ENCODE peak calls at places on chromosomes 2 and 18, in seven cellular contexts. One of them, this sample, is unnamed. For H3K4me1 and H3K9me3, the result is how much of the 10 kb centered on the place peaks cover.

GRCh38 chr2:196902828-196903227 is 23.7 kb downstream of the PGAP1 start:
- DNase-seq in MM.1S: no peak
- DNase-seq in transverse colon: no peak
- DNase-seq in small intestine: no peak
- DNase-seq in left lung: no peak
- DNase-seq in HCT116: no peak
- DNase-seq in left ventricle myocardium inferior: no peak
- DNase-seq in this sample: no peak

GRCh38 chr2:8003462-8004075 is 678.3 kb upstream of the ID2 start:
- DNase-seq in MM.1S: no peak
- DNase-seq in transverse colon: peak
- DNase-seq in small intestine: no peak
- DNase-seq in left lung: peak
- DNase-seq in HCT116: no peak
- DNase-seq in left ventricle myocardium inferior: peak
- DNase-seq in this sample: no peak

GRCh38 chr2:71583876-71584275 is 130.5 kb downstream of the DYSF start:
- DNase-seq in MM.1S: no peak
- DNase-seq in transverse colon: no peak
- DNase-seq in small intestine: no peak
- DNase-seq in left lung: no peak
- DNase-seq in HCT116: no peak
- DNase-seq in left ventricle myocardium inferior: no peak
- DNase-seq in this sample: no peak

GRCh38 chr2:121519732-121520640 is 10.7 kb upstream of the RNU4ATAC start:
- DNase-seq in MM.1S: no peak
- DNase-seq in transverse colon: no peak
- DNase-seq in small intestine: no peak
- DNase-seq in left lung: no peak
- DNase-seq in HCT116: no peak
- DNase-seq in left ventricle myocardium inferior: no peak
- DNase-seq in this sample: no peak

GRCh38 chr2:176872406-176872805 is 340.2 kb upstream of the HNRNPA3 start:
- DNase-seq in MM.1S: no peak
- DNase-seq in transverse colon: no peak
- DNase-seq in small intestine: no peak
- DNase-seq in left lung: no peak
- DNase-seq in HCT116: no peak
- DNase-seq in left ventricle myocardium inferior: no peak
- DNase-seq in this sample: no peak

GRCh38 chr2:159098374-159098773 is 129.9 kb downstream of the TANC1 start:
- DNase-seq in MM.1S: no peak
- DNase-seq in transverse colon: no peak
- DNase-seq in small intestine: no peak
- DNase-seq in left lung: no peak
- DNase-seq in HCT116: no peak
- DNase-seq in left ventricle myocardium inferior: no peak
- DNase-seq in this sample: no peak

GRCh38 chr2:119544075-119545031 is at the start of gene CFAP221:
- DNase-seq in MM.1S: peak
- DNase-seq in transverse colon: peak
- DNase-seq in small intestine: peak
- DNase-seq in left lung: peak
- DNase-seq in HCT116: peak
- DNase-seq in left ventricle myocardium inferior: peak
- DNase-seq in this sample: peak

GRCh38 chr2:60247471-60247870 is 306.0 kb downstream of the BCL11A start:
- DNase-seq in MM.1S: no peak
- DNase-seq in transverse colon: no peak
- DNase-seq in small intestine: no peak
- DNase-seq in left lung: no peak
- DNase-seq in HCT116: no peak
- DNase-seq in left ventricle myocardium inferior: no peak
- DNase-seq in this sample: no peak

GRCh38 chr18:11861583-11862288 is 10.5 kb downstream of the CHMP1B start:
- DNase-seq in MM.1S: no peak
- DNase-seq in transverse colon: no peak
- DNase-seq in small intestine: no peak
- DNase-seq in left lung: no peak
- DNase-seq in HCT116: no peak
- DNase-seq in left ventricle myocardium inferior: no peak
- DNase-seq in this sample: no peak

GRCh38 chr2:49827366-49827765 is 673.1 kb upstream of the FSHR start:
- DNase-seq in MM.1S: no peak
- DNase-seq in transverse colon: no peak
- DNase-seq in small intestine: no peak
- DNase-seq in left lung: peak
- DNase-seq in HCT116: no peak
- DNase-seq in left ventricle myocardium inferior: no peak
- DNase-seq in this sample: no peak

DNA sequence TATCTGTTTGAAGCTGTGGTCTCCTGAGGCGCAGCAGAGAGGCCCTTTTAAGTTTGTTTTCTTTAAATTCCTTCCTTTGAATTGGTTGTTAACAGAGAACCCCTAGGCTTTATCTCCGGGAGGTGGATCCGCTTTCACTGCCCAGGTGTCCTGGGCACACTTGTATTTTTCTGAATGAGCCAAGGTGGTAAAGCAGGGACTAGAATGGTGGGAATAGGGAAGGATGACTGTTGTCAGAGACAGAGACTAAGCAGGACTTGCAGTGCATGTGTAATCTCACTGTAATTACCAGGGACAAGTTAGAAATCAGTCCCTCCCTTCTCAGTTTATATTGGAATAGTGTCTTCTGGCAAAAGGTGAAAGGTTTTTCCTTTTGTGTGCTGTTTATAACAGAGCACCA is 72.8 kb downstream of the PHLPP1 start:
- DNase-seq in MM.1S: no peak
- DNase-seq in transverse colon: no peak
- DNase-seq in small intestine: no peak
- DNase-seq in left lung: no peak
- DNase-seq in HCT116: no peak
- DNase-seq in left ventricle myocardium inferior: no peak
- DNase-seq in this sample: no peak
- H3K4me1 ChIP-seq in MM.1S: under half
- H3K4me1 ChIP-seq in transverse colon: under half
- H3K4me1 ChIP-seq in small intestine: under half
- H3K4me1 ChIP-seq in left lung: under half
- H3K4me1 ChIP-seq in HCT116: under half
- H3K4me1 ChIP-seq in left ventricle myocardium inferior: half or more
- H3K4me1 ChIP-seq in this sample: under half

GRCh38 chr2:94966689-94967088 is 58.8 kb upstream of the MAL start:
- DNase-seq in MM.1S: no peak
- DNase-seq in transverse colon: no peak
- DNase-seq in small intestine: no peak
- DNase-seq in left lung: no peak
- DNase-seq in HCT116: no peak
- DNase-seq in left ventricle myocardium inferior: no peak
- DNase-seq in this sample: no peak
- H3K9me3 ChIP-seq in MM.1S: under half
- H3K9me3 ChIP-seq in transverse colon: under half
- H3K9me3 ChIP-seq in small intestine: under half
- H3K9me3 ChIP-seq in left lung: under half
- H3K9me3 ChIP-seq in HCT116: under half
- H3K9me3 ChIP-seq in left ventricle myocardium inferior: under half
- H3K9me3 ChIP-seq in this sample: under half

GRCh38 chr18:44818148-44818547 is 137.5 kb downstream of the SETBP1 start:
- DNase-seq in MM.1S: no peak
- DNase-seq in transverse colon: no peak
- DNase-seq in small intestine: no peak
- DNase-seq in left lung: no peak
- DNase-seq in HCT116: no peak
- DNase-seq in left ventricle myocardium inferior: no peak
- DNase-seq in this sample: no peak
- H3K27ac ChIP-seq in MM.1S: no peak
- H3K27ac ChIP-seq in transverse colon: no peak
- H3K27ac ChIP-seq in small intestine: no peak
- H3K27ac ChIP-seq in left lung: no peak
- H3K27ac ChIP-seq in HCT116: no peak
- H3K27ac ChIP-seq in left ventricle myocardium inferior: no peak
- H3K27ac ChIP-seq in this sample: no peak

GRCh38 chr18:55473534-55473933 is 114.5 kb downstream of the TCF4 start:
- DNase-seq in MM.1S: no peak
- DNase-seq in transverse colon: no peak
- DNase-seq in small intestine: no peak
- DNase-seq in left lung: no peak
- DNase-seq in HCT116: no peak
- DNase-seq in left ventricle myocardium inferior: no peak
- DNase-seq in this sample: no peak
- H3K4me1 ChIP-seq in MM.1S: under half
- H3K4me1 ChIP-seq in transverse colon: under half
- H3K4me1 ChIP-seq in small intestine: under half
- H3K4me1 ChIP-seq in left lung: under half
- H3K4me1 ChIP-seq in HCT116: under half
- H3K4me1 ChIP-seq in left ventricle myocardium inferior: under half
- H3K4me1 ChIP-seq in this sample: under half

GRCh38 chr2:5021148-5021547 is 671.0 kb upstream of the SOX11 start:
- DNase-seq in MM.1S: no peak
- DNase-seq in transverse colon: no peak
- DNase-seq in small intestine: no peak
- DNase-seq in left lung: no peak
- DNase-seq in HCT116: no peak
- DNase-seq in left ventricle myocardium inferior: no peak
- DNase-seq in this sample: no peak
- H3K9me3 ChIP-seq in MM.1S: under half
- H3K9me3 ChIP-seq in transverse colon: under half
- H3K9me3 ChIP-seq in small intestine: under half
- H3K9me3 ChIP-seq in left lung: under half
- H3K9me3 ChIP-seq in HCT116: under half
- H3K9me3 ChIP-seq in left ventricle myocardium inferior: under half
- H3K9me3 ChIP-seq in this sample: under half

GRCh38 chr2:179561702-179562101 is 297.1 kb upstream of the SESTD1 start:
- DNase-seq in MM.1S: no peak
- DNase-seq in transverse colon: no peak
- DNase-seq in small intestine: no peak
- DNase-seq in left lung: no peak
- DNase-seq in HCT116: no peak
- DNase-seq in left ventricle myocardium inferior: no peak
- DNase-seq in this sample: no peak
- H3K27ac ChIP-seq in MM.1S: no peak
- H3K27ac ChIP-seq in transverse colon: no peak
- H3K27ac ChIP-seq in small intestine: no peak
- H3K27ac ChIP-seq in left lung: peak
- H3K27ac ChIP-seq in HCT116: no peak
- H3K27ac ChIP-seq in left ventricle myocardium inferior: no peak
- H3K27ac ChIP-seq in this sample: peak

DNA sequence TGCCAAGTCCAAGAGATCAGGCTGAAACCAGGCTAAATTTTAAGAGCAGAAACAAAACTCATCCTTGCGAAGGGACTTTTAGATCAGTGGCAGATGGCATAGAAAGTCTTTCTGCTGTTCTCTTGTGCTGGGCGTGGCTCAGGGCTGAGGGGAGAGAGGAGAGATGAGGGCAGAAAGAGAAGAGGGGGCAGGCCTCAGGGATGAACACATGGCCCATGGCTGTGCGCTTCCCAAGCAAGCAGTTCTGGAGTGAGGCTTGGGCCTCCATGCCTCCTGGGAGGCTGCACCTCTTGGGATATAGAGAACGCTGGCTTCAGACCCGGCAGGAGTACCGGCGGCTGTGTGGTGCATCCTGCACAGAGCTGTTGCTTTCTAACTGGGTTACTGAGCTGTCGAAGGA is 41.0 kb downstream of the HPCAL1 start:
- DNase-seq in MM.1S: no peak
- DNase-seq in transverse colon: no peak
- DNase-seq in small intestine: no peak
- DNase-seq in left lung: no peak
- DNase-seq in HCT116: no peak
- DNase-seq in left ventricle myocardium inferior: no peak
- DNase-seq in this sample: no peak
- H3K4me1 ChIP-seq in MM.1S: under half
- H3K4me1 ChIP-seq in transverse colon: under half
- H3K4me1 ChIP-seq in small intestine: under half
- H3K4me1 ChIP-seq in left lung: half or more
- H3K4me1 ChIP-seq in HCT116: under half
- H3K4me1 ChIP-seq in left ventricle myocardium inferior: half or more
- H3K4me1 ChIP-seq in this sample: half or more

DNA sequence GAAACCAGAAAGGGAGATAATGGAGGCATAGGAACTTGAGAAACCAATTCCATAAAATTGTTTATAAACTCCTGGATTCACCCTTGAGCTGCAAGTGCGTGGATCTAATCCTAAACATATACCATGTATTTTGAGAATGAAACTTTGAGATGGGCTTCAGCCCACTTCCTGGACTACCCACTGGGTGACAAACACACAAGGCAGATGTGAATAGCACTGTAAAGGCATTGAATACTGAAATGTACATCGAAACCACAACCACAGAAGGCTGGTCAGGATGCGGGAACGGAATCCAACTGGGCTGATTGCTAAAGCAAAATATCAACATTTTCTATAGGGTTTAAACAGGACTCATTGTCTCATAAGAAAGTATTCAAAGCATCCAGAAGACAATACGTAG is 228.5 kb upstream of the ZEB2 start:
- DNase-seq in MM.1S: no peak
- DNase-seq in transverse colon: no peak
- DNase-seq in small intestine: no peak
- DNase-seq in left lung: no peak
- DNase-seq in HCT116: no peak
- DNase-seq in left ventricle myocardium inferior: no peak
- DNase-seq in this sample: no peak
- H3K9me3 ChIP-seq in MM.1S: under half
- H3K9me3 ChIP-seq in transverse colon: under half
- H3K9me3 ChIP-seq in small intestine: under half
- H3K9me3 ChIP-seq in left lung: under half
- H3K9me3 ChIP-seq in HCT116: under half
- H3K9me3 ChIP-seq in left ventricle myocardium inferior: half or more
- H3K9me3 ChIP-seq in this sample: under half

DNA sequence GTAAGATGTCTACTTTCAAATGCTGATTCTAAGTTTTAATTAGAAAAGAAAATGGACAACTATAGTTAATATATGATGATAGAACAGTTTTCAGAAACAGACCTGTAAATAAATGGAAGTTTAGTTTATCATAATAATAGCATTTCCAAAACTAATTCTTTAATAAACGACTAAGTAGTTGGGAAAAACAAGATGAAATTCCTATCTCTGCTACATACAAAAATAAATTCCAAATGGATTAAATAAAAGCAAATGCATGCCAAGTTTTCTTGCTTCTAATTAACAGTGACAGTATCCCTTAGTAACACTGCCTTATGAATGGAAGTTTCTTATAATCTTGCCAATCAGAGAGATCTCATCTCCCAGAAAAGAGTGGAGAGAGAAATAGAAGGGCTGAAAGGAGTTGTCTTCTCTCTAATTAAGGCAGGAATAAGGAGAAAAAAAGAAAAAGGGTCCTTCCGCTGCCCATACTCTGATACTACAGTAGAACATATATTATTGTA is 133.9 kb downstream of the GFPT1 start:
- DNase-seq in MM.1S: no peak
- DNase-seq in transverse colon: no peak
- DNase-seq in small intestine: no peak
- DNase-seq in left lung: no peak
- DNase-seq in HCT116: no peak
- DNase-seq in left ventricle myocardium inferior: no peak
- DNase-seq in this sample: no peak
- H3K27ac ChIP-seq in MM.1S: no peak
- H3K27ac ChIP-seq in transverse colon: peak
- H3K27ac ChIP-seq in small intestine: no peak
- H3K27ac ChIP-seq in left lung: peak
- H3K27ac ChIP-seq in HCT116: no peak
- H3K27ac ChIP-seq in left ventricle myocardium inferior: peak
- H3K27ac ChIP-seq in this sample: peak

DNA sequence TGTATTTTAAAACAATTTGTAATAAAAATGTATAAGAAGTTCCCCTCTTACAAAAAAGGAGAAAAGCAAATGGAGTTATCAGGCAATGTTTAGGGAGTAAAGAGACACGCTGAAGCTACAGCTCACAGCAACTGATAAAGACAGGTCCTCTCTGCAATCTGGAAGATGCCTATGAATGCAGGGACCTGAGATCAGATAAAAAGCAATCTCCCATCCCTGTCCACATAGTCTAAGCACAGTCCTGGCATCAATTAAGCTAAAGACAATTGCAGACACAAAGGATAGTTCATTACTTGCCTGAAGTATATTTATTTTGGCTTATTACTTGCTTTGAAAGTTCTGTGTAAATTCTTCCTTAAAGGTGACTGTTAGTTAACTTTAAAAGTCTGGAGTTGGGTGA is 5.0 kb downstream of the EIF2AK3 start:
- DNase-seq in MM.1S: no peak
- DNase-seq in transverse colon: no peak
- DNase-seq in small intestine: no peak
- DNase-seq in left lung: no peak
- DNase-seq in HCT116: no peak
- DNase-seq in left ventricle myocardium inferior: no peak
- DNase-seq in this sample: no peak
- H3K4me1 ChIP-seq in MM.1S: under half
- H3K4me1 ChIP-seq in transverse colon: under half
- H3K4me1 ChIP-seq in small intestine: under half
- H3K4me1 ChIP-seq in left lung: under half
- H3K4me1 ChIP-seq in HCT116: under half
- H3K4me1 ChIP-seq in left ventricle myocardium inferior: half or more
- H3K4me1 ChIP-seq in this sample: under half

This sample was measured in upper lobe of right lung.